ENCODE peak calls at places on chromosomes 12 and 14, in seven cellular contexts. I is mesothelial cell of epicardium; G is activated CD4-positive, alpha-beta memory T cell treated with anti-CD3 and anti-CD28 coated beads, Interleukin-2, amount 10 ng/mL, durations not matched to agents 7 days and 5 days; F is tibial artery; Z is hepatic stellate cell; C is immature natural killer cell; Q is CD8-positive, alpha-beta memory T cell. S is an unnamed sample.
A peak's percentile ranks its signal among the peaks of the same experiment; 100 is the strongest.

GRCh38 chr14:52948039-52948438 is 2.8 kb downstream of the FERMT2 start:
- DNase-seq in I (no peak), G (no peak), F (no peak), Z (no peak), C (no peak), Q (no peak), S (no peak)

GRCh38 chr12:94873368-94874085 is 130.0 kb downstream of the NDUFA12 start:
- DNase-seq in I (no peak), G (no peak), F (no peak), Z (no peak), C (no peak), Q (no peak), S (no peak)

GRCh38 chr12:106999444-106999843 is 12.5 kb upstream of the MTERF2 start:
- DNase-seq in I (no peak), G (no peak), F (peak; percentile 59), Z (no peak), C (no peak), Q (no peak), S (no peak)

GRCh38 chr14:61460853-61461611 is 139.7 kb downstream of the PRKCH start:
- DNase-seq in I (no peak), G (peak; percentile 50), F (no peak), Z (no peak), C (no peak), Q (peak; percentile 16), S (peak; percentile 30)

GRCh38 chr14:104112609-104113571 is 25.5 kb upstream of the KIF26A start:
- DNase-seq in I (peak; percentile 33), G (no peak), F (no peak), Z (no peak), C (no peak), Q (no peak), S (no peak)

GRCh38 chr14:105999361-106000028 is 473.1 kb downstream of the TMEM121 start:
- DNase-seq in I (no peak), G (peak; percentile 86), F (no peak), Z (no peak), C (peak; percentile 75), Q (peak; percentile 83), S (no peak)

GRCh38 chr12:52249511-52250047 is 16.5 kb downstream of the KRT7 start:
- DNase-seq in I (no peak), G (no peak), F (no peak), Z (no peak), C (no peak), Q (no peak), S (no peak)

GRCh38 chr12:6461401-6462233 is 8.9 kb downstream of the VAMP1 start:
- DNase-seq in I (no peak), G (peak; percentile 91), F (peak; percentile 58), Z (no peak), C (peak; percentile 87), Q (peak; percentile 78), S (no peak)

GRCh38 chr14:50321009-50321660 is 9.0 kb downstream of the DMAC2L start:
- DNase-seq in I (peak; percentile 51), G (peak; percentile 74), F (peak; percentile 56), Z (peak; percentile 74), C (peak; percentile 84), Q (peak; percentile 54), S (peak; percentile 84)

GRCh38 chr12:103269962-103270361 is 225.8 kb downstream of the C12orf42 start:
- DNase-seq in I (no peak), G (no peak), F (no peak), Z (no peak), C (no peak), Q (no peak), S (peak; percentile 19)